ENCODE peak calls at places on chromosomes 7 and 10, in four cellular contexts. U is cardiac fibroblast, B is heart left ventricle, P is coronary artery. N is an unnamed sample.

GRCh38 chr7:99766484-99767099 is 17.4 kb downstream of the CYP3A4 start:
- DNase-seq in P (no peak), U (no peak), B (no peak), N (no peak)

GRCh38 chr10:103193820-103194529 is 903 bp upstream of the NT5C2 start:
- DNase-seq in U (peak), P (no peak), B (no peak), N (peak)

GRCh38 chr10:22259280-22259679 is 41.5 kb upstream of the EBLN1 start:
- DNase-seq in B (no peak), P (no peak), U (peak), N (peak)

GRCh38 chr10:59563506-59563905 is 146.1 kb downstream of the SLC16A9 start:
- DNase-seq in U (no peak), P (no peak), B (no peak), N (no peak)

GRCh38 chr10:106571216-106571954 is 593.1 kb downstream of the SORCS1 start:
- DNase-seq in P (no peak), U (peak), B (no peak), N (no peak)

GRCh38 chr10:58972576-58973234 is 203.7 kb upstream of the PHYHIPL start:
- DNase-seq in B (no peak), P (no peak), U (no peak), N (no peak)

GRCh38 chr10:44374155-44374554 is 10.7 kb downstream of the CXCL12 start:
- DNase-seq in P (no peak), B (no peak), U (no peak), N (no peak)

GRCh38 chr7:90551036-90551435 is 45.1 kb upstream of the CDK14 start:
- DNase-seq in B (no peak), U (no peak), P (no peak), N (no peak)

GRCh38 chr7:14233026-14233897 is 243.8 kb upstream of the ETV1 start:
- DNase-seq in B (no peak), P (no peak), U (peak), N (no peak)

GRCh38 chr10:77111611-77112550 is 525.7 kb downstream of the KCNMA1 start:
- DNase-seq in P (no peak), U (peak), B (no peak), N (peak)

GRCh38 chr7:822692-823276 is 9.5 kb upstream of the SUN1 start:
- DNase-seq in B (no peak), U (no peak), P (no peak), N (no peak)

GRCh38 chr7:149724661-149725425 is 48.5 kb downstream of the ZNF467 start:
- DNase-seq in P (peak), B (no peak), U (no peak), N (no peak)

GRCh38 chr7:86152926-86153325 is 490.8 kb upstream of the GRM3 start:
- DNase-seq in U (no peak), P (no peak), B (no peak), N (no peak)

GRCh38 chr7:79050592-79050991 is 402.9 kb downstream of the MAGI2 start:
- DNase-seq in P (no peak), U (peak), B (no peak), N (no peak)

GRCh38 chr10:97522071-97522470 is 23.3 kb downstream of the UBTD1 start:
- DNase-seq in U (no peak), B (peak), P (no peak), N (no peak)

GRCh38 chr7:32058017-32058416 is 12.2 kb downstream of the PDE1C start:
- DNase-seq in B (no peak), P (no peak), U (peak), N (no peak)

GRCh38 chr7:150979706-150980390 is 1.7 kb upstream of the KCNH2 start:
- DNase-seq in B (no peak), P (no peak), U (no peak), N (no peak)

GRCh38 chr10:128463991-128464755 is 337.9 kb upstream of the MKI67 start:
- DNase-seq in B (no peak), P (peak), U (peak), N (no peak)

GRCh38 chr7:80273327-80273726 is 138.7 kb downstream of the GNAI1 start:
- DNase-seq in B (no peak), U (peak), P (no peak), N (no peak)

GRCh38 chr10:93579089-93579488 is 12.6 kb downstream of the FFAR4 start:
- DNase-seq in P (no peak), B (no peak), U (no peak), N (no peak)

GRCh38 chr10:36263871-36264270 is 621.8 kb upstream of the FZD8 start:
- DNase-seq in U (no peak), B (no peak), P (no peak), N (no peak)

GRCh38 chr10:75617485-75618155 is 186.2 kb downstream of the LRMDA start:
- DNase-seq in B (no peak), P (no peak), U (peak), N (no peak)

GRCh38 chr7:101941481-101942383 is 124.3 kb downstream of the CUX1 start:
- DNase-seq in U (peak), P (no peak), B (peak), N (no peak)

GRCh38 chr10:30818010-30818660 is 188.6 kb upstream of the LYZL2 start:
- DNase-seq in B (peak), U (peak), P (no peak), N (no peak)

GRCh38 chr10:65941098-65941655 is 984.7 kb upstream of the LRRTM3 start:
- DNase-seq in P (no peak), B (no peak), U (no peak), N (no peak)

GRCh38 chr10:19493917-19494316 is 322.3 kb upstream of the PLXDC2 start:
- DNase-seq in B (no peak), P (no peak), U (no peak), N (no peak)

GRCh38 chr7:131034166-131034881 is 293.4 kb upstream of the MKLN1 start:
- DNase-seq in B (no peak), U (no peak), P (no peak), N (no peak)

GRCh38 chr7:66374141-66374540 is 169.0 kb downstream of the TPST1 start:
- DNase-seq in U (peak), B (no peak), P (no peak), N (no peak)

GRCh38 chr10:120988751-120989150 is 137.6 kb downstream of the WDR11 start:
- DNase-seq in P (no peak), U (no peak), B (no peak), N (no peak)

GRCh38 chr7:45387837-45388236 is 186.3 kb upstream of the ADCY1 start:
- DNase-seq in P (no peak), B (no peak), U (no peak), N (no peak)

GRCh38 chr10:44180321-44181154 is 204.4 kb downstream of the CXCL12 start:
- DNase-seq in B (peak), P (no peak), U (peak), N (no peak)

GRCh38 chr10:101939718-101940117 is 96.1 kb upstream of the KCNIP2 start:
- DNase-seq in B (no peak), P (no peak), U (peak), N (no peak)

GRCh38 chr7:116169060-116169459 is 41.3 kb upstream of the TES start:
- DNase-seq in P (no peak), U (peak), B (no peak), N (no peak)

GRCh38 chr7:40354736-40355135 is 219.9 kb downstream of the SUGCT start:
- DNase-seq in B (no peak), U (no peak), P (no peak), N (no peak)

DNA sequence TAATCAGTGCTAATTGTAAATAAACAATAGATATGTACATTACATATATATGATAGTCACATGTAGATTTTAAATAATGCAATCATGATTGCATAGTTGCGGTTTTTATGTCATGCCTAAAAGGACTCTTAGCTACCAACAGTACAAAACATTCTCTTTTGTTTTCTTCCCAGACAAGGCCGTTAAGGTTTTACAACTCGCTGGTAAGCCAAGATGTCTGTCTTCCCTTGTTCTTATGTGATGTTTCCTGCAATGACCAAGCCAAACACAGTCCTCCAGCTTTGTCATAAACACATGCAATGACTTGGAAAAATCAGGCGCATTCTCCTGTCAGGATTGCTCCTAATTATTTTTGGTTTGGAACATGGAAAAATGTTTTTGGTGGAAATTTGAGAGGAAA is 192.3 kb upstream of the GLI3 start:
- DNase-seq in P (no peak), U (no peak), B (no peak), N (no peak)
- TF ChIP-seq CTCF in P (no peak), U (no peak), B (no peak), N (no peak)

GRCh38 chr7:158933468-158934139 is 77.2 kb downstream of the DYNC2I1 start:
- DNase-seq in U (no peak), P (no peak), B (no peak), N (no peak)
- TF ChIP-seq CTCF in U (no peak), P (no peak), B (no peak), N (no peak)

GRCh38 chr7:143494622-143495021 is 16.9 kb downstream of the TAS2R41 start:
- DNase-seq in U (peak), P (no peak), B (no peak), N (no peak)
- TF ChIP-seq CTCF in U (peak), P (no peak), B (no peak), N (no peak)

GRCh38 chr7:123372368-123372767 is 162.0 kb downstream of the IQUB start:
- DNase-seq in P (no peak), B (no peak), U (peak), N (no peak)

GRCh38 chr7:123366991-123367390 is 167.2 kb upstream of the SLC13A1 start:
- DNase-seq in B (no peak), P (no peak), U (no peak), N (no peak)

GRCh38 chr7:123367508-123368122 is 166.8 kb downstream of the IQUB start:
- DNase-seq in B (no peak), U (peak), P (no peak), N (peak)
- TF ChIP-seq CTCF in B (peak), U (peak), P (peak), N (peak)

GRCh38 chr10:89887830-89888229 is 186.4 kb downstream of the KIF20B start:
- DNase-seq in P (no peak), U (peak), B (no peak), N (peak)
- TF ChIP-seq CTCF in P (no peak), U (no peak), B (no peak), N (no peak)

GRCh38 chr7:33420311-33420710 is 290.9 kb downstream of the BBS9 start:
- DNase-seq in B (no peak), P (no peak), U (no peak), N (no peak)

GRCh38 chr7:33422825-33423645 is 293.7 kb downstream of the BBS9 start:
- DNase-seq in U (no peak), P (no peak), B (no peak), N (peak)

GRCh38 chr7:33425385-33425784 is 296.0 kb downstream of the BBS9 start:
- DNase-seq in P (no peak), B (no peak), U (no peak), N (no peak)

GRCh38 chr7:33421384-33421783 is 292.0 kb downstream of the BBS9 start:
- DNase-seq in P (no peak), B (no peak), U (peak), N (no peak)

DNA sequence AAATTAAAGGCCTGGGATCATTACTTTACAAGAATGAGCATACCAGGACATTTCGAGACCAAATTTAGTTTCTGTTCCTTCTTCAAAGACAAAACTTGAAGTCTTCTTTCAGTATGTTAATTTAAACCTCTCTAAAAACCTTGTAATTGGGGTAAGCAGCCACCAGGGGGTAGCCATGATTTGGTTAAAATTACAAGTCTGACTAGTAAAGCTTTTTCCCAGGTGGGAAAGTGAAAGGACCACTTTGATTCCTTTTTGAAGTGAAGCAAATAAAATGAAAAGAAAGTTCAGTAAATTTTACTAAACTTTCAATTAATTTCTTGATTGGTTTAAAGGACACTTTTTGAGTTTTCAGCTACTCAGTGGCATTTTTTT is 294.3 kb downstream of the BBS9 start:
- DNase-seq in U (peak), B (no peak), P (no peak), N (peak)
- TF ChIP-seq CTCF in U (peak), B (no peak), P (peak), N (peak)

GRCh38 chr7:37921876-37922275 is 1.4 kb downstream of the EPDR1 start:
- DNase-seq in U (no peak), B (no peak), P (no peak), N (no peak)

GRCh38 chr7:37920619-37921339 is at the start of gene EPDR1:
- DNase-seq in B (peak), U (no peak), P (peak), N (peak)

GRCh38 chr7:37920305-37920618 is 178 bp upstream of the EPDR1 start:
- DNase-seq in P (no peak), B (no peak), U (no peak), N (no peak)

GRCh38 chr7:37923996-37924395 is 3.6 kb downstream of the EPDR1 start:
- DNase-seq in U (no peak), P (no peak), B (no peak), N (no peak)

GRCh38 chr7:37921340-37921805 is 933 bp downstream of the EPDR1 start:
- DNase-seq in P (peak), B (peak), U (no peak), N (peak)
- TF ChIP-seq CTCF in P (no peak), B (no peak), U (peak), N (peak)

DNA sequence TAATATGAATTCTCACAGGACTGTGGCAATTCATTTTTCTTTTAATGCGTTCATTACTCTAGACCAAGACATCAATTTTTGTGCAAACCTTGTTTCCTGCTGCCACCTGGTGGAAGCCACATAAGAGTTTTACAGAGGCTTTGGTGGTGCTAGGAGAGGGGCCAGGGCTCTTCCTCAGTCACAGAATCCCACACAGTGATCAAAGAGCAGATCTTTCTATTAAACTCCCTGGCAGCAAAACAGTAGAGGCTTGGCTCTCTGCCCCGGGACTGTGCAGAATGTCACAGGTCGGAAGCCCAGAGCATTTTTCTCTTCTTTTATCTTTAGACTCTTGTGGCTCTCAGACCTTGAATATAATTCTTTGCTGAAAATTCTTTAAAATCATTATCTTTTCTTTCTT is 506.4 kb upstream of the C7orf33 start:
- DNase-seq in P (no peak), U (peak), B (no peak), N (no peak)
- TF ChIP-seq CTCF in P (peak), U (peak), B (peak), N (peak)